ENCODE peak calls at places on chromosomes 5 and 9, in seven cellular contexts. P is tibial nerve, X is PC-3, U is A549, F is heart right ventricle, N is IMR-90, I is esophagus squamous epithelium. W is an unnamed sample.

GRCh38 chr9:129021091-129021490 is 7.0 kb downstream of the SH3GLB2 start:
- DNase-seq in P (no peak), X (no peak), U (no peak), F (no peak), N (no peak), I (no peak), W (no peak)

GRCh38 chr5:75566710-75567309 is 44.4 kb upstream of the ANKDD1B start:
- DNase-seq in P (no peak), X (peak; percentile 88), U (peak; percentile 79), F (no peak), N (peak; percentile 96), I (no peak), W (no peak)

GRCh38 chr5:167244583-167244982 is 1046.9 kb upstream of the WWC1 start:
- DNase-seq in P (no peak), X (no peak), U (no peak), F (no peak), N (no peak), I (no peak), W (no peak)

GRCh38 chr5:62977641-62978040 is 399.0 kb downstream of the LRRC70 start:
- DNase-seq in P (no peak), X (no peak), U (no peak), F (no peak), N (no peak), I (no peak), W (peak; percentile 34)

GRCh38 chr5:53029608-53030007 is 40.5 kb downstream of the ITGA2 start:
- DNase-seq in P (no peak), X (peak; percentile 60), U (no peak), F (no peak), N (no peak), I (no peak), W (no peak)

GRCh38 chr5:77065256-77065655 is 21.8 kb downstream of the ZBED3 start:
- DNase-seq in P (no peak), X (no peak), U (no peak), F (no peak), N (no peak), I (no peak), W (no peak)

GRCh38 chr5:112418412-112419049 is 546 bp downstream of the EPB41L4A start:
- DNase-seq in P (no peak), X (no peak), U (no peak), F (peak; percentile 22), N (no peak), I (no peak), W (no peak)

GRCh38 chr5:137604348-137605095 is 105.4 kb upstream of the SPOCK1 start:
- DNase-seq in P (no peak), X (peak; percentile 24), U (no peak), F (no peak), N (no peak), I (no peak), W (no peak)

GRCh38 chr5:133926960-133927615 is 41.3 kb downstream of the C5orf15 start:
- DNase-seq in P (no peak), X (peak; percentile 4), U (peak; percentile 41), F (no peak), N (no peak), I (no peak), W (no peak)

DNA sequence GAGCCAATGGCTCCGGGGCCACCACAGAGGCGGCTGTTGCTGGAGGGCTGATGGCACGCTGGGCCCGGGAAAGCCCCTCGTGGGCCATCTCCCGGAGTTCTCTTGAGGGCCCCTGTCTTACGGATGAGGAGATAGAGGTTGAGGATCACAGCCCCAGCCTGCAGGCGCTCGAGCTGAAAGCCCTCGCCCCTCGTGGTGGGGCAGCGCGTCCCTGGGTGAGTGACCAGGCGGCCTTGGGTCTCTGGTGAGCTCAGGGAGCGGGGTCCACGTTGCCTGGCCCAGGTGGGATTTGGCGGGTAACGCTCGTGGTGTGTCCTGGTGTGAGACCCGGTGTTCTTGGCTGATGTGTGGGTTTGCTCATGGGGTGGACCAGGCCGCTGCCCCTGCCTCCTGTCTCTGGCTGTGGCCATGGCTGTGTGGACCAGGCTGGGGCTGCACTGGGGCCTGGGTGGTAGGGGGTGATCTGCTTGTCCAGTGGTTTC is 38.9 kb downstream of the RXRA start:
- DNase-seq in P (no peak), X (no peak), U (no peak), F (no peak), N (no peak), I (no peak), W (no peak)
- H3K27ac ChIP-seq in P (peak overlapping the region; percentile 81), X (no peak overlapping the region), U (peak overlapping the region; percentile 88), F (peak overlapping the region; percentile 79), N (no peak overlapping the region), I (peak overlapping the region; percentile 91), W (peak overlapping the region; percentile 93)

GRCh38 chr5:98698359-98698758 is 75.1 kb upstream of the RGMB start:
- DNase-seq in P (no peak), X (no peak), U (no peak), F (no peak), N (peak; percentile 49), I (no peak), W (no peak)

GRCh38 chr5:98700730-98701129 is 72.7 kb upstream of the RGMB start:
- DNase-seq in P (no peak), X (no peak), U (no peak), F (no peak), N (no peak), I (no peak), W (no peak)

DNA sequence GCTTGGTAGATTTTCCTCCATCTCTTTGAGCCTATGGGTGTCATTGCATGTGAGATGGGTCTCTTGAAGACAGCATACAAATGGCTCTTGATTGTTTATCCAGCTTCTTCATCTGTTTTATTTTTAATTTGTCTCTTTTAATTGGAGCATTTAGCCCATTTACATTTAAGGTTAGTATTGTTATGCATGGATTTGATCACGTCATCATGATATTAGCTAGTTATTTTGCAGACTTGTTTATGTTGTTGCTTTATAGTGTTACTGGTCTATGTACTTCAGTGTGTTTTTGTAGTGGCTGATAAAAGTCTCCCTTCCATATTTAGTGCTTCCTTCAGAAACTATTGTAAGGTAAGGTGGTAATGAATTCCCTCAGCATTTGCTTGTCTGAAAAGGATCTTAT is 78.6 kb upstream of the RGMB start:
- DNase-seq in P (no peak), X (no peak), U (no peak), F (no peak), N (no peak), I (no peak), W (no peak)
- H3K9me3 ChIP-seq in P (no peaks in the 10 kb centered on the region), X (no peaks in the 10 kb centered on the region), U (no peaks in the 10 kb centered on the region), F (peaks cover 33% of the 10 kb centered on the region), N (peaks cover 3% of the 10 kb centered on the region), I (no peaks in the 10 kb centered on the region), W (peaks cover 28% of the 10 kb centered on the region)

GRCh38 chr5:18102733-18103132 is 468.5 kb downstream of the TAF11L14 start:
- DNase-seq in P (no peak), X (no peak), U (no peak), F (no peak), N (no peak), I (no peak), W (no peak)
- H3K4me1 ChIP-seq in P (no peaks in the 10 kb centered on the region), X (peaks cover 6% of the 10 kb centered on the region), U (no peaks in the 10 kb centered on the region), F (no peaks in the 10 kb centered on the region), N (no peaks in the 10 kb centered on the region), I (no peaks in the 10 kb centered on the region), W (no peaks in the 10 kb centered on the region)

DNA sequence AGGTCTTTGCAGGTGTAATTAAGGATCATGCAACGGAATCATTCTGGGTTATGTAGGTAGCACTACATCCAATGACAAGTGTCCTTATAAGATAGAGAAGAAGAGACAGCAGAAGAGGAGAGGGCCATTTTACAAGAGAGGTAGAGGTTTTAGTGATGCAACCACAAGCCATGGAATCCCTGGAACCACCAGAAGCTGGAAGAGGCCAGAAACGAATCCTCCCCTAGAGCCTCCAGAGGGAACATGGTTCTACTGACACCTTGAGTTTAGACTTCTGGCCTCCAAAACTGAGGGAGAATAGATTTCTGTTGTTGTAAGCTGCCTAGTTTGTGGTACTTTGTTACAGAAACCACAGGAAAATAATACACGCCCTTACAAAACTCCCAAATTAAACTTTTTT is 3.5 kb downstream of the FYB1 start:
- DNase-seq in P (no peak), X (no peak), U (no peak), F (no peak), N (no peak), I (no peak), W (no peak)
- H3K27ac ChIP-seq in P (no peak overlapping the region), X (no peak overlapping the region), U (no peak overlapping the region), F (no peak overlapping the region), N (no peak overlapping the region), I (no peak overlapping the region), W (no peak overlapping the region)

DNA sequence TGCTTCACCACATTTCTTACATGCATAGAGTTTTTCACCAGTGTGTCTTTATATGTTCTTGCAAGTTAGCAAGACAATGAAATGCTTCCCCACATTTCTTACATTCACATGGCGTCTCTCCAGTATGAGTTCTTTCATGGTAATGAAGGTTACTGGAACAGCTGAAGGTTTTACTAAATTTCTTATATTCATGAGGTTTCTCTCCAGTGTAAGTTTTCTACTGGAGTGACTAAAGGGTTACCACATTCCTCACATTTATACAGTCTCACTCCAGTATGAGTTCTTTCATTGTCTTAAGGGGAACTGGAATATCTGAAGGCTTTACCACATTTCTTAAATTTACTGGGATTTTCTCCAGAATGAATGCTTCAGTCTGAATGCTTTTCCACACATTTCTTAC is 350.3 kb downstream of the MAT2B start:
- DNase-seq in P (no peak), X (no peak), U (no peak), F (no peak), N (no peak), I (no peak), W (no peak)
- H3K9me3 ChIP-seq in P (no peaks in the 10 kb centered on the region), X (peaks cover 28% of the 10 kb centered on the region), U (no peaks in the 10 kb centered on the region), F (peaks cover 28% of the 10 kb centered on the region), N (peaks cover 7% of the 10 kb centered on the region), I (no peaks in the 10 kb centered on the region), W (peaks cover 4% of the 10 kb centered on the region)